ENCODE peak calls at places on chromosomes 16 and 17, in six cellular contexts. One of them, this sample, is unnamed.
A peak's percentile ranks its signal among the peaks of the same experiment; 100 is the strongest.

GRCh38 chr16:12097523-12098428 is 121.2 kb downstream of the SNX29 start:
- DNase-seq in GM13976: no peak
- DNase-seq in adrenal gland: peak; percentile 67
- DNase-seq in endothelial cell: no peak
- DNase-seq in OCI-LY7: no peak
- DNase-seq in cardiac muscle cell: no peak
- DNase-seq in this sample: no peak

GRCh38 chr17:2122641-2123302 is 67.9 kb downstream of the HIC1 start:
- DNase-seq in GM13976: peak; percentile 55
- DNase-seq in endothelial cell: no peak
- DNase-seq in adrenal gland: peak; percentile 58
- DNase-seq in OCI-LY7: no peak
- DNase-seq in cardiac muscle cell: no peak
- DNase-seq in this sample: peak; percentile 58

GRCh38 chr17:57672205-57672632 is 72.9 kb downstream of the CCDC182 start:
- DNase-seq in cardiac muscle cell: no peak
- DNase-seq in endothelial cell: no peak
- DNase-seq in OCI-LY7: peak; percentile 72
- DNase-seq in GM13976: no peak
- DNase-seq in adrenal gland: no peak
- DNase-seq in this sample: no peak

GRCh38 chr16:11389083-11389482 is 43.8 kb downstream of the RMI2 start:
- DNase-seq in endothelial cell: no peak
- DNase-seq in adrenal gland: no peak
- DNase-seq in cardiac muscle cell: no peak
- DNase-seq in OCI-LY7: no peak
- DNase-seq in GM13976: no peak
- DNase-seq in this sample: peak; percentile 10

GRCh38 chr16:56589141-56590039 is at the start of gene MT3:
- DNase-seq in endothelial cell: no peak
- DNase-seq in adrenal gland: peak; percentile 59
- DNase-seq in cardiac muscle cell: peak; percentile 40
- DNase-seq in GM13976: no peak
- DNase-seq in OCI-LY7: no peak
- DNase-seq in this sample: no peak

GRCh38 chr17:5043524-5043923 is 8.3 kb upstream of the SLC52A1 start:
- DNase-seq in adrenal gland: no peak
- DNase-seq in cardiac muscle cell: no peak
- DNase-seq in GM13976: no peak
- DNase-seq in OCI-LY7: no peak
- DNase-seq in endothelial cell: no peak
- DNase-seq in this sample: no peak

GRCh38 chr16:60776311-60776710 is 1259.9 kb downstream of the CDH8 start:
- DNase-seq in endothelial cell: no peak
- DNase-seq in GM13976: no peak
- DNase-seq in adrenal gland: no peak
- DNase-seq in cardiac muscle cell: no peak
- DNase-seq in OCI-LY7: no peak
- DNase-seq in this sample: no peak

GRCh38 chr16:62033065-62033464 is 3.2 kb downstream of the CDH8 start:
- DNase-seq in OCI-LY7: no peak
- DNase-seq in endothelial cell: no peak
- DNase-seq in GM13976: no peak
- DNase-seq in adrenal gland: no peak
- DNase-seq in cardiac muscle cell: no peak
- DNase-seq in this sample: no peak

GRCh38 chr17:39740357-39741111 is 2.8 kb downstream of the GRB7 start:
- DNase-seq in cardiac muscle cell: no peak
- DNase-seq in endothelial cell: no peak
- DNase-seq in GM13976: no peak
- DNase-seq in OCI-LY7: no peak
- DNase-seq in adrenal gland: no peak
- DNase-seq in this sample: no peak

GRCh38 chr16:65641693-65642289 is 519.9 kb upstream of the CDH11 start:
- DNase-seq in adrenal gland: no peak
- DNase-seq in OCI-LY7: no peak
- DNase-seq in cardiac muscle cell: no peak
- DNase-seq in GM13976: no peak
- DNase-seq in endothelial cell: no peak
- DNase-seq in this sample: no peak

GRCh38 chr17:44759916-44760243 is 1.1 kb downstream of the ADAM11 start:
- DNase-seq in endothelial cell: no peak
- DNase-seq in OCI-LY7: no peak
- DNase-seq in cardiac muscle cell: no peak
- DNase-seq in adrenal gland: no peak
- DNase-seq in GM13976: no peak
- DNase-seq in this sample: no peak

GRCh38 chr17:29577778-29578211 is 9.3 kb downstream of the TP53I13 start:
- DNase-seq in GM13976: no peak
- DNase-seq in cardiac muscle cell: no peak
- DNase-seq in endothelial cell: no peak
- DNase-seq in adrenal gland: no peak
- DNase-seq in OCI-LY7: no peak
- DNase-seq in this sample: no peak

GRCh38 chr16:13093676-13094075 is 192.3 kb downstream of the SHISA9 start:
- DNase-seq in adrenal gland: no peak
- DNase-seq in cardiac muscle cell: peak; percentile 66
- DNase-seq in OCI-LY7: no peak
- DNase-seq in GM13976: no peak
- DNase-seq in endothelial cell: no peak
- DNase-seq in this sample: no peak

GRCh38 chr17:78895322-78895721 is 7.7 kb downstream of the CEP295NL start:
- DNase-seq in cardiac muscle cell: no peak
- DNase-seq in endothelial cell: no peak
- DNase-seq in OCI-LY7: no peak
- DNase-seq in adrenal gland: no peak
- DNase-seq in GM13976: no peak
- DNase-seq in this sample: no peak

GRCh38 chr16:9225527-9226316 is 134.3 kb downstream of the HAPSTR1 start:
- DNase-seq in endothelial cell: no peak
- DNase-seq in GM13976: no peak
- DNase-seq in cardiac muscle cell: peak; percentile 41
- DNase-seq in OCI-LY7: peak; percentile 39
- DNase-seq in adrenal gland: no peak
- DNase-seq in this sample: peak; percentile 25

GRCh38 chr17:74220966-74221814 is 7.8 kb downstream of the TTYH2 start:
- DNase-seq in OCI-LY7: no peak
- DNase-seq in endothelial cell: no peak
- DNase-seq in GM13976: no peak
- DNase-seq in adrenal gland: no peak
- DNase-seq in cardiac muscle cell: no peak
- DNase-seq in this sample: no peak

GRCh38 chr16:1976951-1977874 is 4.1 kb downstream of the NOXO1 start:
- DNase-seq in adrenal gland: no peak
- DNase-seq in cardiac muscle cell: no peak
- DNase-seq in GM13976: no peak
- DNase-seq in endothelial cell: no peak
- DNase-seq in OCI-LY7: no peak
- DNase-seq in this sample: no peak

GRCh38 chr17:73798111-73798748 is 154.0 kb upstream of the SDK2 start:
- DNase-seq in OCI-LY7: no peak
- DNase-seq in GM13976: no peak
- DNase-seq in adrenal gland: no peak
- DNase-seq in endothelial cell: no peak
- DNase-seq in cardiac muscle cell: no peak
- DNase-seq in this sample: no peak

GRCh38 chr16:84795338-84796053 is 24.3 kb upstream of the CRISPLD2 start:
- DNase-seq in cardiac muscle cell: no peak
- DNase-seq in GM13976: no peak
- DNase-seq in endothelial cell: no peak
- DNase-seq in OCI-LY7: no peak
- DNase-seq in adrenal gland: peak; percentile 64
- DNase-seq in this sample: no peak

GRCh38 chr16:88920618-88921602 is 54.5 kb upstream of the PABPN1L start:
- DNase-seq in GM13976: peak; percentile 88
- DNase-seq in OCI-LY7: no peak
- DNase-seq in endothelial cell: peak; percentile 68
- DNase-seq in adrenal gland: peak; percentile 59
- DNase-seq in cardiac muscle cell: no peak
- DNase-seq in this sample: peak; percentile 88

GRCh38 chr16:56689171-56689570 is 6.9 kb downstream of the MT1X start:
- DNase-seq in GM13976: no peak
- DNase-seq in endothelial cell: no peak
- DNase-seq in OCI-LY7: no peak
- DNase-seq in cardiac muscle cell: no peak
- DNase-seq in adrenal gland: no peak
- DNase-seq in this sample: no peak

GRCh38 chr17:37162800-37163199 is 213.0 kb upstream of the C17orf78 start:
- DNase-seq in endothelial cell: no peak
- DNase-seq in adrenal gland: no peak
- DNase-seq in cardiac muscle cell: no peak
- DNase-seq in GM13976: no peak
- DNase-seq in OCI-LY7: no peak
- DNase-seq in this sample: no peak

GRCh38 chr16:576823-577201 is 7.0 kb downstream of the PIGQ start:
- DNase-seq in cardiac muscle cell: no peak
- DNase-seq in endothelial cell: no peak
- DNase-seq in OCI-LY7: no peak
- DNase-seq in adrenal gland: no peak
- DNase-seq in GM13976: no peak
- DNase-seq in this sample: no peak

GRCh38 chr16:79714440-79714839 is 113.9 kb upstream of the MAF start:
- DNase-seq in cardiac muscle cell: no peak
- DNase-seq in OCI-LY7: no peak
- DNase-seq in endothelial cell: no peak
- DNase-seq in GM13976: no peak
- DNase-seq in adrenal gland: no peak
- DNase-seq in this sample: no peak

GRCh38 chr16:703406-703805 is 2.2 kb downstream of the FBXL16 start:
- DNase-seq in GM13976: no peak
- DNase-seq in cardiac muscle cell: no peak
- DNase-seq in adrenal gland: no peak
- DNase-seq in endothelial cell: no peak
- DNase-seq in OCI-LY7: no peak
- DNase-seq in this sample: no peak

GRCh38 chr17:12958786-12959185 is 59.0 kb downstream of the ELAC2 start:
- DNase-seq in GM13976: no peak
- DNase-seq in cardiac muscle cell: no peak
- DNase-seq in endothelial cell: no peak
- DNase-seq in OCI-LY7: no peak
- DNase-seq in adrenal gland: no peak
- DNase-seq in this sample: no peak

GRCh38 chr16:49824600-49824999 is 31.3 kb downstream of the ZNF423 start:
- DNase-seq in adrenal gland: no peak
- DNase-seq in GM13976: no peak
- DNase-seq in endothelial cell: peak; percentile 38
- DNase-seq in OCI-LY7: no peak
- DNase-seq in cardiac muscle cell: no peak
- DNase-seq in this sample: no peak

GRCh38 chr17:20774472-20775135 is 195.1 kb downstream of the CDRT15L2 start:
- DNase-seq in adrenal gland: no peak
- DNase-seq in cardiac muscle cell: no peak
- DNase-seq in OCI-LY7: no peak
- DNase-seq in endothelial cell: no peak
- DNase-seq in GM13976: no peak
- DNase-seq in this sample: no peak

GRCh38 chr17:63491413-63491812 is 14.6 kb downstream of the ACE start:
- DNase-seq in adrenal gland: no peak
- DNase-seq in OCI-LY7: no peak
- DNase-seq in GM13976: no peak
- DNase-seq in endothelial cell: no peak
- DNase-seq in cardiac muscle cell: no peak
- DNase-seq in this sample: no peak
- TF ChIP-seq CTCF in adrenal gland: no peak
- TF ChIP-seq CTCF in OCI-LY7: no peak
- TF ChIP-seq CTCF in GM13976: no peak
- TF ChIP-seq CTCF in endothelial cell: no peak
- TF ChIP-seq CTCF in cardiac muscle cell: no peak
- TF ChIP-seq CTCF in this sample: no peak

GRCh38 chr16:51815527-51815926 is 664.5 kb upstream of the SALL1 start:
- DNase-seq in endothelial cell: no peak
- DNase-seq in cardiac muscle cell: no peak
- DNase-seq in adrenal gland: no peak
- DNase-seq in GM13976: no peak
- DNase-seq in OCI-LY7: no peak
- DNase-seq in this sample: no peak

GRCh38 chr16:51812945-51813344 is 661.9 kb upstream of the SALL1 start:
- DNase-seq in endothelial cell: no peak
- DNase-seq in adrenal gland: no peak
- DNase-seq in GM13976: no peak
- DNase-seq in cardiac muscle cell: no peak
- DNase-seq in OCI-LY7: no peak
- DNase-seq in this sample: no peak

GRCh38 chr16:51814617-51815016 is 663.5 kb upstream of the SALL1 start:
- DNase-seq in adrenal gland: no peak
- DNase-seq in GM13976: no peak
- DNase-seq in OCI-LY7: no peak
- DNase-seq in cardiac muscle cell: peak; percentile 64
- DNase-seq in endothelial cell: no peak
- DNase-seq in this sample: no peak

GRCh38 chr16:51816929-51817328 is 665.9 kb upstream of the SALL1 start:
- DNase-seq in cardiac muscle cell: no peak
- DNase-seq in GM13976: no peak
- DNase-seq in adrenal gland: peak; percentile 39
- DNase-seq in endothelial cell: no peak
- DNase-seq in OCI-LY7: no peak
- DNase-seq in this sample: no peak

GRCh38 chr16:51813609-51814008 is 662.5 kb upstream of the SALL1 start:
- DNase-seq in cardiac muscle cell: no peak
- DNase-seq in GM13976: no peak
- DNase-seq in OCI-LY7: no peak
- DNase-seq in adrenal gland: no peak
- DNase-seq in endothelial cell: no peak
- DNase-seq in this sample: no peak
- TF ChIP-seq CTCF in cardiac muscle cell: no peak
- TF ChIP-seq CTCF in GM13976: no peak
- TF ChIP-seq CTCF in OCI-LY7: peak; percentile 41
- TF ChIP-seq CTCF in adrenal gland: no peak
- TF ChIP-seq CTCF in endothelial cell: peak; percentile 33
- TF ChIP-seq CTCF in this sample: no peak

DNA sequence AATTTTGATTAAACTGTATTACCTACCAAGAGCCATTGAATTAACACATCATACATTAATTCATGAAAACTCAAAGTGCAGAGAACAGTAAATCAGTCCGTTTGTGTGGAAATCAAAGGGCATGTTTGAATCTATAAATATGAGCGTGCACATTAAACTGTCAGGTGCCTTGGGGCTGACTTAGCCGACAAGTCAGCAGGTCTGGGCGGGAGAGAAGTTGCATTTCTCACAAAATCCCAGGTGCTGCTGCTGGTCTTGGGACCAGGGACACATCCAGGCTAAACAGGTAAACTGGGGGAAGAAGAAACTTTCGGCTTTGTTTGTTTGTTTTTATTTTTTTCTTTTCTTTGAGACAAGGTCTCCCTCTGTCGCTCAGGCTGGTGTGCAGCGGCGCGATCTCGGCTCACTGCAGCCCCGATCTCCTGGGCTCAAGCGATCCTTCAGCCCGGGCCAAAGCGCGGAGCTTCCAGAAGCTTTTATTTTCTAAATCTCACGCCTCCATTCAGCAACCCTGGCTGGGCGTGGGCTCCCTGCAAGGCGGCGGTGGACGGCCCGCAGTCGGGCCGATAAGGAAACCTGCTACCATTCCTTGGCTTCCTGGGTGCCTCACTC is 213.9 kb downstream of the MRTFB start:
- DNase-seq in endothelial cell: peak; percentile 55
- DNase-seq in GM13976: no peak
- DNase-seq in OCI-LY7: peak; percentile 81
- DNase-seq in cardiac muscle cell: peak; percentile 71
- DNase-seq in adrenal gland: peak; percentile 81
- DNase-seq in this sample: peak; percentile 52
- TF ChIP-seq CTCF in endothelial cell: no peak
- TF ChIP-seq CTCF in GM13976: peak; percentile 58
- TF ChIP-seq CTCF in OCI-LY7: peak; percentile 77
- TF ChIP-seq CTCF in cardiac muscle cell: peak; percentile 37
- TF ChIP-seq CTCF in adrenal gland: peak; percentile 41
- TF ChIP-seq CTCF in this sample: peak; percentile 63

GRCh38 chr17:59807892-59808509 is 84.7 kb downstream of the TUBD1 start:
- DNase-seq in cardiac muscle cell: no peak
- DNase-seq in adrenal gland: no peak
- DNase-seq in OCI-LY7: no peak
- DNase-seq in GM13976: no peak
- DNase-seq in endothelial cell: no peak
- DNase-seq in this sample: no peak
- TF ChIP-seq CTCF in cardiac muscle cell: no peak
- TF ChIP-seq CTCF in adrenal gland: no peak
- TF ChIP-seq CTCF in OCI-LY7: no peak
- TF ChIP-seq CTCF in GM13976: no peak
- TF ChIP-seq CTCF in endothelial cell: no peak
- TF ChIP-seq CTCF in this sample: no peak